ENCODE peak calls at places on chromosomes 7 and 10, in six cellular contexts. One of them, this sample, is unnamed.

GRCh38 chr7:48097511-48098231 is 8.6 kb downstream of the UPP1 start:
- DNase-seq in putamen: no peak
- DNase-seq in fibroblast of pulmonary artery: peak
- DNase-seq in body of pancreas: no peak
- DNase-seq in DMS79: no peak
- DNase-seq in islet precursor cell: peak
- DNase-seq in this sample: no peak

GRCh38 chr10:17060289-17060688 is 69.3 kb downstream of the CUBN start:
- DNase-seq in islet precursor cell: no peak
- DNase-seq in DMS79: no peak
- DNase-seq in fibroblast of pulmonary artery: no peak
- DNase-seq in body of pancreas: no peak
- DNase-seq in putamen: no peak
- DNase-seq in this sample: no peak

GRCh38 chr7:27245798-27246691 is 3.4 kb downstream of the EVX1 start:
- DNase-seq in putamen: no peak
- DNase-seq in fibroblast of pulmonary artery: no peak
- DNase-seq in DMS79: no peak
- DNase-seq in islet precursor cell: peak
- DNase-seq in body of pancreas: no peak
- DNase-seq in this sample: no peak

GRCh38 chr7:87747681-87748080 is 119.5 kb downstream of the RUNDC3B start:
- DNase-seq in DMS79: no peak
- DNase-seq in putamen: no peak
- DNase-seq in islet precursor cell: no peak
- DNase-seq in body of pancreas: no peak
- DNase-seq in fibroblast of pulmonary artery: no peak
- DNase-seq in this sample: no peak

GRCh38 chr10:70234668-70235447 is 1.6 kb upstream of the PPA1 start:
- DNase-seq in islet precursor cell: no peak
- DNase-seq in putamen: no peak
- DNase-seq in fibroblast of pulmonary artery: peak
- DNase-seq in body of pancreas: no peak
- DNase-seq in DMS79: no peak
- DNase-seq in this sample: no peak

GRCh38 chr7:101300465-101301376 is 20.9 kb downstream of the IFT22 start:
- DNase-seq in islet precursor cell: no peak
- DNase-seq in body of pancreas: no peak
- DNase-seq in fibroblast of pulmonary artery: no peak
- DNase-seq in DMS79: no peak
- DNase-seq in putamen: no peak
- DNase-seq in this sample: no peak

GRCh38 chr10:103470755-103471653 is 8.0 kb downstream of the CALHM3 start:
- DNase-seq in putamen: no peak
- DNase-seq in body of pancreas: no peak
- DNase-seq in islet precursor cell: no peak
- DNase-seq in DMS79: no peak
- DNase-seq in fibroblast of pulmonary artery: peak
- DNase-seq in this sample: peak

GRCh38 chr7:45713669-45714520 is 139.7 kb downstream of the ADCY1 start:
- DNase-seq in islet precursor cell: no peak
- DNase-seq in DMS79: no peak
- DNase-seq in fibroblast of pulmonary artery: no peak
- DNase-seq in putamen: no peak
- DNase-seq in body of pancreas: no peak
- DNase-seq in this sample: no peak

GRCh38 chr7:31102151-31102972 is 50.3 kb downstream of the ADCYAP1R1 start:
- DNase-seq in DMS79: no peak
- DNase-seq in putamen: no peak
- DNase-seq in fibroblast of pulmonary artery: no peak
- DNase-seq in body of pancreas: no peak
- DNase-seq in islet precursor cell: peak
- DNase-seq in this sample: no peak

GRCh38 chr10:130109796-130110235 is 814 bp downstream of the C10orf143 start:
- DNase-seq in islet precursor cell: peak
- DNase-seq in putamen: peak
- DNase-seq in body of pancreas: peak
- DNase-seq in DMS79: peak
- DNase-seq in fibroblast of pulmonary artery: peak
- DNase-seq in this sample: peak

GRCh38 chr7:40715053-40715430 is 580.2 kb downstream of the SUGCT start:
- DNase-seq in body of pancreas: no peak
- DNase-seq in fibroblast of pulmonary artery: peak
- DNase-seq in putamen: no peak
- DNase-seq in DMS79: no peak
- DNase-seq in islet precursor cell: no peak
- DNase-seq in this sample: no peak

GRCh38 chr10:96578633-96579032 is 8.2 kb downstream of the TM9SF3 start:
- DNase-seq in DMS79: no peak
- DNase-seq in body of pancreas: peak
- DNase-seq in putamen: no peak
- DNase-seq in islet precursor cell: no peak
- DNase-seq in fibroblast of pulmonary artery: no peak
- DNase-seq in this sample: no peak